ENCODE peak calls at places on chromosomes 16 and 17, in seven cellular contexts. One of them, this sample, is unnamed. For H3K4me1, the result is how much of the 10 kb centered on the place peaks cover.

GRCh38 chr17:11644265-11645212 is 46.3 kb downstream of the DNAH9 start:
- DNase-seq in heart right ventricle: peak
- DNase-seq in CD8-positive, alpha-beta memory T cell: no peak
- DNase-seq in NT2/D1: peak
- DNase-seq in right lobe of liver: peak
- DNase-seq in adrenal gland: peak
- DNase-seq in body of pancreas: peak
- DNase-seq in this sample: peak

GRCh38 chr17:30519707-30520106 is 42.5 kb downstream of the GOSR1 start:
- DNase-seq in heart right ventricle: no peak
- DNase-seq in CD8-positive, alpha-beta memory T cell: no peak
- DNase-seq in NT2/D1: no peak
- DNase-seq in right lobe of liver: no peak
- DNase-seq in adrenal gland: no peak
- DNase-seq in body of pancreas: no peak
- DNase-seq in this sample: no peak

GRCh38 chr17:3828151-3828851 is 17.7 kb downstream of the NCBP3 start:
- DNase-seq in heart right ventricle: no peak
- DNase-seq in CD8-positive, alpha-beta memory T cell: no peak
- DNase-seq in NT2/D1: no peak
- DNase-seq in right lobe of liver: no peak
- DNase-seq in adrenal gland: peak
- DNase-seq in body of pancreas: no peak
- DNase-seq in this sample: peak

GRCh38 chr16:47055136-47055885 is 81.8 kb upstream of the DNAJA2 start:
- DNase-seq in heart right ventricle: no peak
- DNase-seq in CD8-positive, alpha-beta memory T cell: no peak
- DNase-seq in NT2/D1: no peak
- DNase-seq in right lobe of liver: no peak
- DNase-seq in adrenal gland: no peak
- DNase-seq in body of pancreas: no peak
- DNase-seq in this sample: no peak

GRCh38 chr16:84459517-84459894 is 45.0 kb downstream of the MEAK7 start:
- DNase-seq in heart right ventricle: no peak
- DNase-seq in CD8-positive, alpha-beta memory T cell: no peak
- DNase-seq in NT2/D1: no peak
- DNase-seq in right lobe of liver: no peak
- DNase-seq in adrenal gland: no peak
- DNase-seq in body of pancreas: no peak
- DNase-seq in this sample: no peak

GRCh38 chr17:12592941-12593340 is 72.7 kb upstream of the MYOCD start:
- DNase-seq in heart right ventricle: no peak
- DNase-seq in CD8-positive, alpha-beta memory T cell: no peak
- DNase-seq in NT2/D1: no peak
- DNase-seq in right lobe of liver: no peak
- DNase-seq in adrenal gland: no peak
- DNase-seq in body of pancreas: no peak
- DNase-seq in this sample: no peak

GRCh38 chr16:58931436-58931835 is 197.3 kb upstream of the GOT2 start:
- DNase-seq in heart right ventricle: no peak
- DNase-seq in CD8-positive, alpha-beta memory T cell: no peak
- DNase-seq in NT2/D1: no peak
- DNase-seq in right lobe of liver: no peak
- DNase-seq in adrenal gland: no peak
- DNase-seq in body of pancreas: no peak
- DNase-seq in this sample: no peak

GRCh38 chr17:81563861-81564586 is 11.9 kb upstream of the FAAP100 start:
- DNase-seq in heart right ventricle: no peak
- DNase-seq in CD8-positive, alpha-beta memory T cell: no peak
- DNase-seq in NT2/D1: no peak
- DNase-seq in right lobe of liver: no peak
- DNase-seq in adrenal gland: no peak
- DNase-seq in body of pancreas: no peak
- DNase-seq in this sample: no peak

GRCh38 chr16:23695756-23696155 is 17.1 kb downstream of the PLK1 start:
- DNase-seq in heart right ventricle: no peak
- DNase-seq in CD8-positive, alpha-beta memory T cell: no peak
- DNase-seq in NT2/D1: no peak
- DNase-seq in right lobe of liver: no peak
- DNase-seq in adrenal gland: peak
- DNase-seq in body of pancreas: no peak
- DNase-seq in this sample: no peak

GRCh38 chr16:15403392-15403995 is 7.9 kb downstream of the MPV17L start:
- DNase-seq in heart right ventricle: no peak
- DNase-seq in CD8-positive, alpha-beta memory T cell: no peak
- DNase-seq in NT2/D1: peak
- DNase-seq in right lobe of liver: no peak
- DNase-seq in adrenal gland: no peak
- DNase-seq in body of pancreas: no peak
- DNase-seq in this sample: no peak

GRCh38 chr17:77442976-77443742 is 302.4 kb downstream of the SEC14L1 start:
- DNase-seq in heart right ventricle: no peak
- DNase-seq in CD8-positive, alpha-beta memory T cell: no peak
- DNase-seq in NT2/D1: no peak
- DNase-seq in right lobe of liver: no peak
- DNase-seq in adrenal gland: no peak
- DNase-seq in body of pancreas: no peak
- DNase-seq in this sample: no peak

GRCh38 chr17:57293077-57293476 is 36.8 kb downstream of the MSI2 start:
- DNase-seq in heart right ventricle: no peak
- DNase-seq in CD8-positive, alpha-beta memory T cell: no peak
- DNase-seq in NT2/D1: no peak
- DNase-seq in right lobe of liver: no peak
- DNase-seq in adrenal gland: no peak
- DNase-seq in body of pancreas: peak
- DNase-seq in this sample: no peak

GRCh38 chr17:21318439-21318838 is 33.9 kb downstream of the MAP2K3 start:
- DNase-seq in heart right ventricle: no peak
- DNase-seq in CD8-positive, alpha-beta memory T cell: no peak
- DNase-seq in NT2/D1: no peak
- DNase-seq in right lobe of liver: no peak
- DNase-seq in adrenal gland: no peak
- DNase-seq in body of pancreas: no peak
- DNase-seq in this sample: no peak

GRCh38 chr17:40553694-40554534 is 11.4 kb downstream of the CCR7 start:
- DNase-seq in heart right ventricle: peak
- DNase-seq in CD8-positive, alpha-beta memory T cell: no peak
- DNase-seq in NT2/D1: no peak
- DNase-seq in right lobe of liver: no peak
- DNase-seq in adrenal gland: peak
- DNase-seq in body of pancreas: peak
- DNase-seq in this sample: peak

GRCh38 chr17:46148247-46148646 is 45.0 kb downstream of the KANSL1 start:
- DNase-seq in heart right ventricle: no peak
- DNase-seq in CD8-positive, alpha-beta memory T cell: no peak
- DNase-seq in NT2/D1: no peak
- DNase-seq in right lobe of liver: no peak
- DNase-seq in adrenal gland: no peak
- DNase-seq in body of pancreas: no peak
- DNase-seq in this sample: no peak

GRCh38 chr16:2531371-2531695 is at the start of gene CEMP1:
- DNase-seq in heart right ventricle: no peak
- DNase-seq in CD8-positive, alpha-beta memory T cell: no peak
- DNase-seq in NT2/D1: no peak
- DNase-seq in right lobe of liver: no peak
- DNase-seq in adrenal gland: no peak
- DNase-seq in body of pancreas: no peak
- DNase-seq in this sample: no peak

GRCh38 chr17:27408891-27409290 is 47.4 kb upstream of the KSR1 start:
- DNase-seq in heart right ventricle: no peak
- DNase-seq in CD8-positive, alpha-beta memory T cell: no peak
- DNase-seq in NT2/D1: no peak
- DNase-seq in right lobe of liver: no peak
- DNase-seq in adrenal gland: no peak
- DNase-seq in body of pancreas: no peak
- DNase-seq in this sample: no peak

GRCh38 chr17:15432807-15433547 is 34.4 kb downstream of the CDRT4 start:
- DNase-seq in heart right ventricle: no peak
- DNase-seq in CD8-positive, alpha-beta memory T cell: no peak
- DNase-seq in NT2/D1: no peak
- DNase-seq in right lobe of liver: no peak
- DNase-seq in adrenal gland: no peak
- DNase-seq in body of pancreas: no peak
- DNase-seq in this sample: peak

GRCh38 chr16:89720520-89720858 is 209 bp downstream of the VPS9D1 start:
- DNase-seq in heart right ventricle: peak
- DNase-seq in CD8-positive, alpha-beta memory T cell: no peak
- DNase-seq in NT2/D1: no peak
- DNase-seq in right lobe of liver: peak
- DNase-seq in adrenal gland: peak
- DNase-seq in body of pancreas: peak
- DNase-seq in this sample: peak

GRCh38 chr17:75848523-75849303 is 4.5 kb upstream of the UNC13D start:
- DNase-seq in heart right ventricle: peak
- DNase-seq in CD8-positive, alpha-beta memory T cell: peak
- DNase-seq in NT2/D1: no peak
- DNase-seq in right lobe of liver: peak
- DNase-seq in adrenal gland: peak
- DNase-seq in body of pancreas: peak
- DNase-seq in this sample: peak

GRCh38 chr17:75847595-75848522 is 3.7 kb upstream of the UNC13D start:
- DNase-seq in heart right ventricle: no peak
- DNase-seq in CD8-positive, alpha-beta memory T cell: no peak
- DNase-seq in NT2/D1: no peak
- DNase-seq in right lobe of liver: no peak
- DNase-seq in adrenal gland: no peak
- DNase-seq in body of pancreas: peak
- DNase-seq in this sample: no peak

GRCh38 chr17:75849724-75850123 is 5.4 kb downstream of the WBP2 start:
- DNase-seq in heart right ventricle: no peak
- DNase-seq in CD8-positive, alpha-beta memory T cell: no peak
- DNase-seq in NT2/D1: no peak
- DNase-seq in right lobe of liver: no peak
- DNase-seq in adrenal gland: peak
- DNase-seq in body of pancreas: no peak
- DNase-seq in this sample: no peak

GRCh38 chr17:75850928-75851692 is 4.0 kb downstream of the WBP2 start:
- DNase-seq in heart right ventricle: no peak
- DNase-seq in CD8-positive, alpha-beta memory T cell: no peak
- DNase-seq in NT2/D1: no peak
- DNase-seq in right lobe of liver: peak
- DNase-seq in adrenal gland: peak
- DNase-seq in body of pancreas: no peak
- DNase-seq in this sample: no peak

DNA sequence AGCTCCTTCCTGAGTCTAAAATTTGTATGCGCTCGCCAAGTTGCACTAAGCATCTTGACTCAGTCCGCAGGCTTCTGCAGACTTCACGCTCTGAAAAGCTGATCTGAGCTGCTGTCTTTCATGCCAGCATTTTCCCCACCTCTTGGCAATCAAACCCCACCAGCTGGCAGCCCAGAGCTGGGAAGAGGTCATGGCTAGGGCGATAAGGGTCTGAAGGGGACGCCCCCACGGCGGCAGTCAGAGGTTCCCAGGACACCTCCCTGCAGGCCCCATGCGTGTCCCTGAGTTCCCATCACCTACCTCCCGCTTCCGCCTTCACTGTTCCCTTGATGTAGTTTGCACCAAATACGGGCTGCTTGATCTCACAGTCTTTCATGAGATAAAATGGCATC is 5.1 kb upstream of the UNC13D start:
- DNase-seq in heart right ventricle: no peak
- DNase-seq in CD8-positive, alpha-beta memory T cell: no peak
- DNase-seq in NT2/D1: no peak
- DNase-seq in right lobe of liver: no peak
- DNase-seq in adrenal gland: no peak
- DNase-seq in body of pancreas: no peak
- DNase-seq in this sample: no peak
- H3K4me1 ChIP-seq in heart right ventricle: half or more
- H3K4me1 ChIP-seq in CD8-positive, alpha-beta memory T cell: under half
- H3K4me1 ChIP-seq in NT2/D1: under half
- H3K4me1 ChIP-seq in right lobe of liver: under half
- H3K4me1 ChIP-seq in adrenal gland: half or more
- H3K4me1 ChIP-seq in body of pancreas: half or more
- H3K4me1 ChIP-seq in this sample: under half

GRCh38 chr17:58514795-58515157 is 338 bp upstream of the MTMR4 start:
- DNase-seq in heart right ventricle: no peak
- DNase-seq in CD8-positive, alpha-beta memory T cell: no peak
- DNase-seq in NT2/D1: no peak
- DNase-seq in right lobe of liver: no peak
- DNase-seq in adrenal gland: no peak
- DNase-seq in body of pancreas: no peak
- DNase-seq in this sample: no peak
- H3K4me1 ChIP-seq in heart right ventricle: under half
- H3K4me1 ChIP-seq in CD8-positive, alpha-beta memory T cell: under half
- H3K4me1 ChIP-seq in NT2/D1: under half
- H3K4me1 ChIP-seq in right lobe of liver: under half
- H3K4me1 ChIP-seq in adrenal gland: under half
- H3K4me1 ChIP-seq in body of pancreas: under half
- H3K4me1 ChIP-seq in this sample: under half

DNA sequence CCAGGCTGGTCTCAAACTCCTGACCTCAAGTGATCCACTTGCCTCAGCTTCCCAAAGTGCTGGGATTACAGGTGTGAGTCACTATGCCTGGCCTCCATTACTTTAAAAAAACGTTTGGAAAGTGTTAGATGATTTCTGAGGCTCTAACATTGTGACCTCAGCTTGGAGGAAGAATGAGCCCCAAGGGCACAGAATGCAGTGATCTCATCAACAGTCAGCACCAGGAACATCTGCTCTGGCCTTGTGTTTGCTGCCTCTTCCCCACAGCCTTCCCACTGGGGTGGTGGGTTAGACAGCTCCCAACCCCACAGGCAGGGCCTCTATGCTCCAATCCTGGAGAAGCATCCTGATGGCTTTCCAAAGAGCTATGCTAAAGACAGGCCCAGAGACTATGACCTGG is 37.7 kb upstream of the SREBF1 start:
- DNase-seq in heart right ventricle: no peak
- DNase-seq in CD8-positive, alpha-beta memory T cell: no peak
- DNase-seq in NT2/D1: no peak
- DNase-seq in right lobe of liver: no peak
- DNase-seq in adrenal gland: peak
- DNase-seq in body of pancreas: no peak
- DNase-seq in this sample: no peak
- H3K4me1 ChIP-seq in heart right ventricle: half or more
- H3K4me1 ChIP-seq in CD8-positive, alpha-beta memory T cell: under half
- H3K4me1 ChIP-seq in NT2/D1: under half
- H3K4me1 ChIP-seq in right lobe of liver: under half
- H3K4me1 ChIP-seq in adrenal gland: half or more
- H3K4me1 ChIP-seq in body of pancreas: under half
- H3K4me1 ChIP-seq in this sample: under half

GRCh38 chr16:81492307-81492706 is 47.7 kb downstream of the CMIP start:
- DNase-seq in heart right ventricle: no peak
- DNase-seq in CD8-positive, alpha-beta memory T cell: no peak
- DNase-seq in NT2/D1: no peak
- DNase-seq in right lobe of liver: no peak
- DNase-seq in adrenal gland: no peak
- DNase-seq in body of pancreas: no peak
- DNase-seq in this sample: no peak

GRCh38 chr16:81494434-81494806 is 49.8 kb downstream of the CMIP start:
- DNase-seq in heart right ventricle: no peak
- DNase-seq in CD8-positive, alpha-beta memory T cell: no peak
- DNase-seq in NT2/D1: no peak
- DNase-seq in right lobe of liver: no peak
- DNase-seq in adrenal gland: no peak
- DNase-seq in body of pancreas: no peak
- DNase-seq in this sample: no peak

GRCh38 chr16:81494888-81495287 is 50.3 kb downstream of the CMIP start:
- DNase-seq in heart right ventricle: no peak
- DNase-seq in CD8-positive, alpha-beta memory T cell: no peak
- DNase-seq in NT2/D1: no peak
- DNase-seq in right lobe of liver: no peak
- DNase-seq in adrenal gland: no peak
- DNase-seq in body of pancreas: no peak
- DNase-seq in this sample: no peak

GRCh38 chr16:81492965-81493754 is 48.6 kb downstream of the CMIP start:
- DNase-seq in heart right ventricle: no peak
- DNase-seq in CD8-positive, alpha-beta memory T cell: no peak
- DNase-seq in NT2/D1: no peak
- DNase-seq in right lobe of liver: no peak
- DNase-seq in adrenal gland: no peak
- DNase-seq in body of pancreas: no peak
- DNase-seq in this sample: no peak

GRCh38 chr16:81493755-81494433 is 49.3 kb downstream of the CMIP start:
- DNase-seq in heart right ventricle: no peak
- DNase-seq in CD8-positive, alpha-beta memory T cell: no peak
- DNase-seq in NT2/D1: no peak
- DNase-seq in right lobe of liver: peak
- DNase-seq in adrenal gland: peak
- DNase-seq in body of pancreas: peak
- DNase-seq in this sample: peak
- H3K4me1 ChIP-seq in heart right ventricle: under half
- H3K4me1 ChIP-seq in CD8-positive, alpha-beta memory T cell: under half
- H3K4me1 ChIP-seq in NT2/D1: under half
- H3K4me1 ChIP-seq in right lobe of liver: under half
- H3K4me1 ChIP-seq in adrenal gland: half or more
- H3K4me1 ChIP-seq in body of pancreas: half or more
- H3K4me1 ChIP-seq in this sample: under half

This sample was measured in small intestine.